ENCODE peak calls at places on chromosomes 12 and 14, in eight cellular contexts. M is WERI-Rb-1, V is small intestine, F is lung, W is tibial artery, B is neural progenitor cell, D is neuronal stem cell, L is OCI-LY7. J is an unnamed sample.

GRCh38 chr12:46874642-46875041 is 48.8 kb upstream of the SLC38A4 start:
- DNase-seq in M (no peak), B (no peak), L (no peak), V (no peak), D (no peak), W (no peak), F (no peak), J (peak)

GRCh38 chr12:69701821-69702220 is 2.7 kb upstream of the BEST3 start:
- DNase-seq in V (no peak), M (no peak), W (no peak), F (no peak), B (no peak), D (no peak), L (no peak), J (no peak)

GRCh38 chr12:12379831-12380730 is 23.2 kb downstream of the BORCS5 start:
- DNase-seq in V (peak), W (no peak), F (no peak), D (no peak), B (no peak), M (no peak), L (no peak), J (no peak)

GRCh38 chr12:66598081-66598480 is 80.8 kb downstream of the GRIP1 start:
- DNase-seq in M (no peak), B (no peak), V (no peak), L (no peak), D (no peak), W (no peak), F (no peak), J (no peak)

GRCh38 chr12:108313236-108313608 is 25.9 kb downstream of the CMKLR1 start:
- DNase-seq in L (no peak), B (no peak), F (no peak), D (no peak), W (no peak), M (peak), V (no peak), J (no peak)

GRCh38 chr14:72565917-72566316 is 328.0 kb downstream of the DPF3 start:
- DNase-seq in D (no peak), V (no peak), F (no peak), B (peak), W (no peak), L (no peak), M (no peak), J (no peak)

GRCh38 chr14:75981826-75982723 is at the start of gene TGFB3:
- DNase-seq in B (peak), M (peak), V (peak), L (peak), W (peak), F (peak), D (peak), J (peak)

GRCh38 chr12:90977224-90977623 is 22.2 kb upstream of the CCER1 start:
- DNase-seq in V (no peak), F (no peak), W (no peak), M (no peak), B (no peak), L (no peak), D (no peak), J (no peak)

GRCh38 chr12:49322708-49323523 is at the start of gene TROAP:
- DNase-seq in L (peak), B (peak), V (peak), M (peak), W (peak), F (peak), D (peak), J (peak)

GRCh38 chr12:29930503-29930902 is 146.8 kb upstream of the TMTC1 start:
- DNase-seq in D (no peak), F (no peak), M (no peak), W (no peak), V (no peak), B (no peak), L (no peak), J (no peak)

GRCh38 chr12:29929295-29929694 is 145.6 kb upstream of the TMTC1 start:
- DNase-seq in M (no peak), V (no peak), F (no peak), D (no peak), L (no peak), W (no peak), B (no peak), J (no peak)
- H3K27ac ChIP-seq in M (no peak), V (no peak), F (no peak), D (no peak), L (no peak), W (no peak), B (no peak), J (no peak)

DNA sequence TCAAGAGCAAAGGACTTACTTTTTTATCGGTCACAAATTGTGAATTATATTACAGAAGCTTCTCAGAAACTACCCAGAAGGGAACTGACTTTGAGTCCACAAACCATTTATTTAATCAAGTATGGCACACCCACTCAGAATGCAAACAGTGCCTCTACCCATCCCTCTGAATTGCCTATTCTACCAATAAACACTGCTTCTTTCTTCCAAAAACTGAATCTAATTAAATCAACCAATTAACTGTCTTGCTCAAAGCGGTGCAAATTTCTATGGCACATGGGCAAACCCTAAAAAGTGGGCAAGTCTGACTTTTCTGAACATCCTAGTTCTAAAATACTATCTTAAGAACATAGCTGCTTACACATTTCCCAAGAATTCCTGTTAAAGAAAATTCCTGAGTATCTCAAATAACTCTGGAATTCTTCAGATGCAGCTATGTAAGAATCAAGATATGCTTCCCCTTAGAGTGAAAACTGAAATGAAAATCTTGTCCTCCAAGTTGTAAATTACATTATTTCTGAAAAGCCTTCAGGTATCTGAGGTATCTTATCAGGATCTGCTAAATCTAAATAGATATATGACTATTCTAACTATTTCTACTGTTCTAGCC is 4.3 kb downstream of the SPTLC2 start:
- DNase-seq in F (no peak), M (no peak), D (no peak), L (no peak), B (no peak), V (no peak), W (no peak), J (no peak)
- H3K27ac ChIP-seq in F (no peak), M (no peak), D (no peak), L (no peak), B (no peak), V (no peak), W (no peak), J (no peak)

DNA sequence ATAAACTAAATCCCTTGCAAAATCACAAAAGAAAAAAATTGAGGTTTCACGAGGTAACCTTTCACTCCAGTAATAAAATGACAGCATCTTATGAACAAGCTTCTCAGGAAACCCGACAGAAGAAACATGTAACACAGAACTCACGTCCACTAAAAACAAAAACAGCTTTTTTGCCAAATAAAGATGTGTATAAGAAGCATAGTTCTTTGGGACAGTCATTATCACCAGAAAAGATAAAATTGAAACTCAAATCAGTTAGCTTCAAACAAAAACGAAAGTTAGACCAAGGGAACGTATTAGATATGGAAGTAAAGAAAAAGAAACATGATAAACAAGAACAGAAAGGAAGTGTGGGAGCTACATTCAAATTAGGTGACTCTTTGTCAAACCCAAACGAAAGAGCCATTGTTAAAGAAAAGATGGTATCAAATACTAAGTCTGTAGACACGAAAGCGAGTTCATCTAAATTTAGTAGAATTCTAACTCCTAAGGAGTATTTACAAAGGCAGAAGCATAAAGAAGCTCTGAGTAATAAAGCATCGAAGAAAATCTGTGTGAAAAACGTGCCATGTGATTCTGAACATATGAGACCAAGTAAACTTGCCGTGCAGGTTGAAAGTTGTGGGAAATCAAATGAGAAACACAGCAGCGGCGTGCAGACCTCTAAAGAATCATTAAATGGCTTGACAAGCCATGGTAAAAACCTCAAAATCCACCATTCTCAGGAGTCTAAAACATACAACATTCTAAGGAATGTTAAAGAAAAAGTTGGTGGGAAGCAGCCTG is 25.8 kb downstream of the RESF1 start:
- DNase-seq in M (no peak), D (no peak), B (no peak), F (no peak), L (no peak), W (no peak), V (no peak), J (no peak)
- H3K27ac ChIP-seq in M (no peak), D (no peak), B (no peak), F (no peak), L (no peak), W (no peak), V (no peak), J (no peak)

GRCh38 chr12:53059434-53060063 is 9.7 kb downstream of the TNS2 start:
- DNase-seq in W (no peak), B (no peak), D (no peak), M (no peak), L (no peak), V (no peak), F (peak), J (no peak)

GRCh38 chr12:53058674-53059433 is 9.0 kb downstream of the TNS2 start:
- DNase-seq in W (peak), D (no peak), V (no peak), F (peak), L (no peak), B (no peak), M (no peak), J (no peak)

GRCh38 chr12:53060721-53061276 is 10.9 kb downstream of the TNS2 start:
- DNase-seq in B (no peak), L (no peak), F (peak), V (no peak), M (no peak), W (peak), D (no peak), J (no peak)

GRCh38 chr12:53061404-53062010 is 11.6 kb downstream of the TNS2 start:
- DNase-seq in L (no peak), V (peak), D (no peak), W (peak), B (peak), F (peak), M (peak), J (no peak)

GRCh38 chr12:53060064-53060720 is 10.3 kb downstream of the TNS2 start:
- DNase-seq in F (no peak), D (no peak), M (no peak), V (no peak), W (no peak), B (no peak), L (no peak), J (no peak)
- H3K27ac ChIP-seq in F (no peak), D (no peak), M (no peak), V (no peak), W (peak), B (no peak), L (no peak), J (peak)